ENCODE peak calls at places on chromosomes 16 and 17, in six cellular contexts. U, O, F, Z, A and J are unnamed samples.
A peak's percentile ranks its signal among the peaks of the same experiment; 100 is the strongest.

GRCh38 chr17:38606646-38607611 is 1.2 kb upstream of the SRCIN1 start:
- DNase-seq in U (no peak), F (no peak), Z (no peak), O (no peak), A (no peak), J (no peak)

GRCh38 chr17:81735181-81736102 is 23.4 kb downstream of the SLC25A10 start:
- DNase-seq in F (no peak), O (peak; percentile 71), Z (peak; percentile 53), U (no peak), A (peak; percentile 33), J (no peak)

GRCh38 chr17:14321476-14321949 is 20.6 kb downstream of the HS3ST3B1 start:
- DNase-seq in A (no peak), F (no peak), Z (no peak), U (no peak), O (no peak), J (no peak)

GRCh38 chr17:19928299-19928698 is 49.3 kb downstream of the AKAP10 start:
- DNase-seq in O (no peak), F (no peak), A (peak; percentile 72), Z (peak; percentile 26), U (no peak), J (no peak)

GRCh38 chr16:31700200-31700529 is 172.5 kb downstream of the AHSP start:
- DNase-seq in U (no peak), F (peak; percentile 65), A (no peak), Z (no peak), O (peak; percentile 90), J (no peak)

GRCh38 chr17:57995076-57995956 is 7.3 kb upstream of the VEZF1 start:
- DNase-seq in O (peak; percentile 61), F (no peak), A (peak; percentile 87), Z (peak; percentile 86), U (no peak), J (peak; percentile 51)

GRCh38 chr17:83030432-83030831 is 49.0 kb upstream of the METRNL start:
- DNase-seq in O (no peak), Z (no peak), U (no peak), F (no peak), A (no peak), J (no peak)

GRCh38 chr17:60741031-60741430 is 63.4 kb downstream of the BCAS3 start:
- DNase-seq in Z (no peak), F (no peak), A (no peak), O (no peak), U (no peak), J (no peak)

GRCh38 chr17:67696347-67696746 is 21.4 kb upstream of the NOL11 start:
- DNase-seq in A (no peak), F (no peak), Z (no peak), U (no peak), O (no peak), J (no peak)

DNA sequence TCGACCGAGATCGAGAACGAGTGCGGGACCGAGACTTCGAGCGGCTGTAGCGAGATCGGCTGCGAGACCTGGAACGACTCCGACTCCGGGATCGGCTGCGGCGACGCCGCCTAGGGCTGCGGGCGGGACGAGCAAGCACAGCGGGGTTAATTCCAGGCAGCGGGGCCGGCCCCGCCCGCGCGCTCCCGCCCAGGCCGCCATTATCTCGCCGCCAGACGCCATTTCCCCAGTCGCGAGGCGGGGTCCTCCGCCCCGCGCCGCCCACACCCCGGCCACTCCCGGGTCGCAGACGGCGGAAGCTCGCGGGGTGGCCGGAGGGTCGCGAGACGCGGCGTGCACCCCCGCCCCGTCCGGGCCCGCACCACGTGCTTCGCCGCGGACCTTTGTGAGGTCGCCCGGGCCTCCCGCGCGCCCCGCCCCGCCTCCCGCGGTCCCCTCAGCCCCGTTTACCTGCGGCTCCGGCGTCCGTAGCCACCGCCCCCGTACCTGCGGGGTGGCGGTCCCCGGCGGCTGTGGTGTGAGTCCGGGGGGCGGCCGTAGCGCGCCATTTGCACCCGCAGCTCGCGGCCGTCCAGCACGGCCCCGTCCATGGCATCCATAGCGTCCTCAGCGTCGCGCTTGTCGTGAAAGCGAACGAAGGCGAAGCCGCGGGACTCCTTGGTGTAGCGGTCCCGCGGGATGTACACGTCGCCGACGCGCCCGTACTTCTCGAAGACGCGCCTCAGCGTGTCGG is 616 bp downstream of the SRSF2 start:
- DNase-seq in O (peak; percentile 66), U (no peak), F (no peak), A (peak; percentile 75), Z (peak; percentile 50), J (peak; percentile 75)
- TF ChIP-seq CTCF in O (peak; percentile 17), U (peak; percentile 5), F (no peak), A (peak; percentile 13), Z (no peak), J (no peak)

DNA sequence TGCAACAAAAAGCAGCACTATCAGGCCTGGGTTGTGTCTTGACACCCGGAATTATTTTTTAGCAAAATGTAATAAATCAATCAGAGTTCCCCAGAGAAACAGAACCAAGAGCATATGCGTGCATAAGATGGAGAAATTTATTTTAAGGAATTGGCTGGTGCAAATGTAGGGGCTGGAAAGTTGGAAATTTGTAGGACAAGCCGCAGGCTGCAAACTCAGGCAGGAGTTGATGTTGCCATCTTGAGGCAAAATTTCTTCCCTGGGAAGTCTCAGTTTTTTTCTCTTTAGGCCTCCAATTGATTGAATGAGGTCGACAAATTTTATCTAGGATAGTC is 158.9 kb upstream of the FAM20A start:
- DNase-seq in F (no peak), A (no peak), O (no peak), U (no peak), Z (no peak), J (no peak)
- TF ChIP-seq CTCF in F (no peak), A (no peak), O (no peak), U (no peak), Z (no peak), J (no peak)

GRCh38 chr16:58678716-58679115 is 5.9 kb downstream of the SLC38A7 start:
- DNase-seq in Z (no peak), A (peak; percentile 57), F (no peak), O (no peak), U (no peak), J (no peak)
- TF ChIP-seq CTCF in Z (no peak), A (peak; percentile 16), F (no peak), O (peak; percentile 23), U (peak; percentile 77), J (no peak)

GRCh38 chr16:78705694-78706093 is 606.2 kb downstream of the WWOX start:
- DNase-seq in A (no peak), U (no peak), F (no peak), O (peak; percentile 21), Z (peak; percentile 45), J (no peak)
- TF ChIP-seq CTCF in A (peak; percentile 7), U (peak; percentile 46), F (peak; percentile 33), O (peak; percentile 56), Z (peak; percentile 44), J (peak; percentile 60)

GRCh38 chr17:77451894-77452852 is 311.4 kb downstream of the SEC14L1 start:
- DNase-seq in Z (peak; percentile 67), U (no peak), A (peak; percentile 83), O (no peak), F (no peak), J (peak; percentile 70)
- TF ChIP-seq CTCF in Z (no peak), U (no peak), A (no peak), O (no peak), F (no peak), J (no peak)

GRCh38 chr17:35555695-35556094 is 4.9 kb downstream of the SLFN14 start:
- DNase-seq in Z (no peak), F (no peak), A (peak; percentile 4), O (no peak), U (no peak), J (no peak)
- TF ChIP-seq CTCF in Z (peak; percentile 38), F (peak; percentile 19), A (peak; percentile 14), O (peak; percentile 34), U (peak; percentile 30), J (no peak)

GRCh38 chr16:5059386-5060072 is 6.2 kb downstream of the C16orf89 start:
- DNase-seq in U (no peak), Z (no peak), A (no peak), O (no peak), F (no peak), J (no peak)

GRCh38 chr16:5060073-5060641 is 5.6 kb downstream of the C16orf89 start:
- DNase-seq in A (no peak), O (no peak), Z (no peak), F (no peak), U (no peak), J (no peak)

GRCh38 chr16:5056347-5056746 is 9.4 kb downstream of the C16orf89 start:
- DNase-seq in Z (peak; percentile 27), F (no peak), O (no peak), U (no peak), A (no peak), J (peak; percentile 49)

GRCh38 chr16:5054876-5055865 is 10.6 kb downstream of the C16orf89 start:
- DNase-seq in A (no peak), F (no peak), Z (no peak), U (no peak), O (no peak), J (no peak)

GRCh38 chr16:5058476-5058875 is 7.3 kb downstream of the C16orf89 start:
- DNase-seq in A (peak; percentile 30), U (no peak), Z (no peak), O (no peak), F (no peak), J (peak; percentile 33)
- TF ChIP-seq CTCF in A (peak; percentile 47), U (peak; percentile 22), Z (no peak), O (no peak), F (peak; percentile 62), J (no peak)

DNA sequence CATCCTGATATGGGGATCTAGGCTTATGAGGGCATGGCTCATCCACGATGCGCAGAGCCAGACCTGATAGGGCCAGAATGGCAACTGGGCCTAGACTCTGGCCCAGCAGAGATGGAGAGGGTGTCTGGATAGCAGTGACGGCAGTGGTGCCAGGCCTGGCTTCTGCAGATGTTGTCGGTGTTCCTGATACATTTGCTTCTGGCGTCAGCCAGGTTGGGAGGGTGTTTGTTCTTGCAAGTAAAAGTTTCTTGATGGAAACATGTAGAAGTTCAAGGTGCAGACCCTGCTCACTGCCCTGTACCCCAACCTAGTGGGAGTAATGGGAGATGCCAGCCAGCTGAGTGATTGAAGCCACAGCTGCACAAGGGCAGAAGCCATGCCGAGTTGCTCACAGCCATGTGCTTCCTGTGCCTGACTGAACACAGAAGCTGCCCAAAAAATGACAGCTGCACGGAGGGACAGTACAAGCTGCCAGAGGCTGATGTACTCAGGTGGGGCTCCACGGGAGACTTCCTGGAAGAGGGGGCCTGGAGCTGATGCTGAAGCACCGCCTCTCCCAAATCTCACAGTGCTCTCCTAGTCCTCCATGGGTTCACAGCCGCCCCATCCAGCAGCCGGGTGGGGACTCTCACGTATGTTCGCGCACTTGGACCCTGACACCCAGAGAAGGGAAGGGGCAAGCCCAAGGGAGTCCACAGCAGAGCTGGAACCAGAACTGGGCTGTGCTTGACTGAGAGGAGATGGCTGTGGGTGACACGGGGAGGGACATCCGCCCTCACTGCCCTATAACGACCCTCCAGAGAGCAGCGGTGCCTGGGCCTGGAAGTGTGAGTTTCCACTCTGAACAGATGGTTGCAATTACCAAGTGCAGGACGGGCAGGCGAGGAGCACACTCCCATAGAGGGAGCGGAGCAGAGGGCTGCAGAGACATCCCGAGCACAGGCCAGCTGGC is 78.7 kb downstream of the N4BP1 start:
- DNase-seq in Z (peak; percentile 73), O (no peak), U (no peak), F (no peak), A (peak; percentile 60), J (peak; percentile 36)
- TF ChIP-seq CTCF in Z (no peak), O (no peak), U (no peak), F (no peak), A (no peak), J (no peak)